ENCODE peak calls at places on chromosomes 6 and 20, in four cellular contexts. R is GM12878, S is K562, T is SK-N-SH. Q is an unnamed sample.

GRCh38 chr6:3841711-3842565 is 7.2 kb upstream of the FAM50B start:
- DNase-seq in R (no peak), S (no peak), T (peak), Q (no peak)

GRCh38 chr6:35096129-35096852 is 44.8 kb downstream of the TCP11 start:
- DNase-seq in R (no peak), S (no peak), T (peak), Q (no peak)

GRCh38 chr6:147322299-147323162 is 118.3 kb downstream of the STXBP5 start:
- DNase-seq in S (no peak), T (no peak), R (peak), Q (no peak)

GRCh38 chr6:16286151-16286522 is 47.8 kb downstream of the GMPR start:
- DNase-seq in T (peak), R (no peak), S (peak), Q (peak)

GRCh38 chr20:12591949-12592470 is 416.8 kb upstream of the SPTLC3 start:
- DNase-seq in R (no peak), S (no peak), T (no peak), Q (no peak)

GRCh38 chr6:157246771-157247484 is 76.4 kb downstream of the TMEM242 start:
- DNase-seq in T (no peak), R (no peak), S (peak), Q (no peak)

GRCh38 chr6:83252717-83253116 is 59.6 kb downstream of the RWDD2A start:
- DNase-seq in S (no peak), T (no peak), R (no peak), Q (no peak)

GRCh38 chr20:62831361-62831788 is 14.5 kb downstream of the COL9A3 start:
- DNase-seq in T (peak), S (no peak), R (no peak), Q (peak)

GRCh38 chr20:60361761-60362410 is 403.7 kb downstream of the CDH26 start:
- DNase-seq in S (no peak), R (no peak), T (no peak), Q (no peak)

GRCh38 chr20:50876063-50876685 is 55.1 kb downstream of the ADNP start:
- DNase-seq in R (no peak), S (no peak), T (no peak), Q (no peak)

GRCh38 chr6:33770116-33770832 is 18.7 kb downstream of the LEMD2 start:
- DNase-seq in R (no peak), S (no peak), T (no peak), Q (no peak)

GRCh38 chr6:31402324-31403282 is 792 bp upstream of the MICA start:
- DNase-seq in T (no peak), S (peak), R (no peak), Q (no peak)

GRCh38 chr20:47610247-47610944 is 108.7 kb downstream of the NCOA3 start:
- DNase-seq in R (peak), S (peak), T (no peak), Q (no peak)

GRCh38 chr6:132751306-132751705 is 6.4 kb downstream of the VNN2 start:
- DNase-seq in R (peak), S (no peak), T (no peak), Q (no peak)

GRCh38 chr6:24358219-24358821 is 461 bp upstream of the DCDC2 start:
- DNase-seq in S (no peak), T (no peak), R (no peak), Q (no peak)

GRCh38 chr6:150531957-150532356 is 67.7 kb upstream of the PLEKHG1 start:
- DNase-seq in T (no peak), S (no peak), R (no peak), Q (no peak)

GRCh38 chr6:111884068-111884467 is 10.8 kb upstream of the FYN start:
- DNase-seq in T (no peak), S (no peak), R (no peak), Q (no peak)

GRCh38 chr6:105087571-105088211 is 92.1 kb downstream of the POPDC3 start:
- DNase-seq in T (peak), R (peak), S (peak), Q (peak)

GRCh38 chr6:118249680-118250079 is 298.4 kb upstream of the PLN start:
- DNase-seq in T (no peak), R (no peak), S (no peak), Q (no peak)

GRCh38 chr20:37179671-37180524 is 550 bp upstream of the MROH8 start:
- DNase-seq in S (peak), R (no peak), T (no peak), Q (peak)

GRCh38 chr6:82589509-82590206 is 226.0 kb downstream of the TPBG start:
- DNase-seq in R (peak), T (peak), S (peak), Q (no peak)

GRCh38 chr6:90900034-90900433 is 313.2 kb upstream of the MAP3K7 start:
- DNase-seq in S (no peak), T (no peak), R (no peak), Q (no peak)

GRCh38 chr6:12289655-12290489 is at the start of gene EDN1:
- DNase-seq in R (peak), T (peak), S (peak), Q (peak)

GRCh38 chr6:130359736-130360135 is 6.1 kb upstream of the TMEM200A start:
- DNase-seq in S (no peak), T (no peak), R (no peak), Q (no peak)

GRCh38 chr6:133547136-133547535 is 306.0 kb downstream of the EYA4 start:
- DNase-seq in R (no peak), S (no peak), T (no peak), Q (no peak)

GRCh38 chr6:134152767-134153485 is 100.5 kb upstream of the SLC2A12 start:
- DNase-seq in S (no peak), R (no peak), T (no peak), Q (no peak)

GRCh38 chr6:155170519-155170918 is 93.3 kb upstream of the CLDN20 start:
- DNase-seq in T (no peak), S (no peak), R (no peak), Q (no peak)

GRCh38 chr6:155171747-155172191 is 92.0 kb upstream of the CLDN20 start:
- DNase-seq in R (no peak), T (no peak), S (no peak), Q (no peak)

GRCh38 chr6:155174576-155175174 is 89.1 kb upstream of the CLDN20 start:
- DNase-seq in R (no peak), T (peak), S (peak), Q (peak)

GRCh38 chr6:155171109-155171746 is 92.6 kb upstream of the CLDN20 start:
- DNase-seq in R (peak), S (peak), T (no peak), Q (no peak)
- TF ChIP-seq JUND in R (peak), S (no peak), T (peak), Q (no peak)

GRCh38 chr20:18585134-18585533 is 2.7 kb upstream of the DTD1 start:
- DNase-seq in T (no peak), S (peak), R (no peak), Q (no peak)

GRCh38 chr20:18587665-18588553 is at the start of gene DTD1:
- DNase-seq in T (peak), S (peak), R (peak), Q (peak)

GRCh38 chr20:18588554-18589043 is 745 bp downstream of the DTD1 start:
- DNase-seq in S (peak), R (no peak), T (peak), Q (no peak)

GRCh38 chr20:18590163-18590562 is 2.3 kb downstream of the DTD1 start:
- DNase-seq in S (no peak), R (no peak), T (no peak), Q (no peak)
- TF ChIP-seq JUND in S (no peak), R (no peak), T (no peak), Q (no peak)

DNA sequence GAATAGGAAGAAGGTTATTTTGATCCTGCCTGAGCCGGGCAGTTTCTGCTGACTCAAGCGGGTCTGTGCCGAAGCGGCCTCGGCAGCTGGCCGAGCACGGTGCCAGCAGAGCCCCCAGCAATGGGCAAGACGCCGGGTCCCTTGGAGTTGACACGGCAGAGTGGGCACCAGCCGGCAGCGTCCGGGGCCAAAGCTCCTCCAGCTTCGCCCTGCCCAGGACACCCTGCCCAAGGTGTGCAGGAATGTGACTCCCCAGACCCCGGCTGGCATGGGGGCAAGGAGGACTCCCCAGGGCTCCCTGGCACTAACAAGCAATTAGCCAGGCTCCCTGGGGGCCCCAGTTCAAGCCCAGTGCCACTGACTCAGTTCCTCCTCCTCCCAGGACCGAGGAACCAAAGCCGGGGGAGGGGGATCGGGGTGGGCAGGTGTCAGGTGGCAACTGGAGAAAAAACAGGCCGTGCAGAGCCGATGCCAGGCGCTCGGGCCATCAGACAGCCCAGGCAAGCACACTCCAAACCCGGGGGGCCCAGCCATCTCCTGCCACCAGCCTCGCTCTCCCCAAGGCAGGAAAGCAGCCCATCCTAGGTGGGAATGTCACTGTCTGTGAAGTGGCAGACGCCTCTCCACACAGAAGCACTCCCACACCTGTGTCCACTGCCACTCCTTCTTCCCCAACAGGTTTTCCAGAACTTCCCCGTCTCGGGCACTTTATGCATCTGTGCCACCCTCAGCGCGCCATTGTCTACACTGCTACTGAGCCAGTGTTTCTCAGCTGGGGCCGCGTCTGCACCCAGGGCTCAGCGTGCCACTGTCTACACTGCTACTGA is 41.2 kb upstream of the ZBP1 start:
- DNase-seq in R (no peak), S (no peak), T (peak), Q (no peak)
- TF ChIP-seq JUND in R (no peak), S (no peak), T (no peak), Q (no peak)

GRCh38 chr6:7312616-7313504 is at the start of gene SSR1:
- DNase-seq in S (peak), R (peak), T (peak), Q (peak)

GRCh38 chr6:7313505-7314165 is 636 bp upstream of the SSR1 start:
- DNase-seq in T (no peak), S (no peak), R (no peak), Q (no peak)

GRCh38 chr6:7314414-7314813 is 1.4 kb upstream of the SSR1 start:
- DNase-seq in S (no peak), T (no peak), R (no peak), Q (no peak)

GRCh38 chr6:7311171-7311570 is 1.8 kb downstream of the SSR1 start:
- DNase-seq in R (no peak), S (no peak), T (no peak), Q (no peak)

GRCh38 chr6:7311920-7312615 is 931 bp downstream of the SSR1 start:
- DNase-seq in S (no peak), T (no peak), R (no peak), Q (no peak)
- TF ChIP-seq JUND in S (no peak), T (no peak), R (no peak), Q (no peak)

GRCh38 chr6:166005846-166006592 is 161.6 kb downstream of the TBXT start:
- DNase-seq in S (no peak), T (peak), R (no peak), Q (no peak)
- TF ChIP-seq JUND in S (no peak), T (no peak), R (no peak), Q (no peak)

GRCh38 chr20:35511814-35512420 is 17.5 kb downstream of the C20orf173 start:
- DNase-seq in S (peak), R (no peak), T (peak), Q (peak)
- TF ChIP-seq JUND in S (no peak), R (no peak), T (no peak), Q (no peak)

GRCh38 chr6:139135578-139136545 is 982 bp downstream of the HECA start:
- DNase-seq in S (peak), T (peak), R (no peak), Q (peak)
- TF ChIP-seq JUND in S (no peak), T (no peak), R (no peak), Q (no peak)

GRCh38 chr20:20837574-20838021 is 125.2 kb upstream of the RALGAPA2 start:
- DNase-seq in R (no peak), S (peak), T (peak), Q (peak)
- TF ChIP-seq JUND in R (no peak), S (no peak), T (no peak), Q (no peak)

Q was measured in T47D.